ENCODE peak calls at places on chromosome 14, in four cellular contexts. H is NT2/D1; J is naive thymus-derived CD4-positive, alpha-beta T cell; C is hepatocyte. Y is an unnamed sample.

GRCh38 chr14:22544881-22545420 is 44.1 kb downstream of the DAD1 start:
- DNase-seq in H (no peak), J (no peak), C (no peak), Y (no peak)

GRCh38 chr14:21913759-21914158 is 240.1 kb upstream of the OR4E1 start:
- DNase-seq in H (peak; percentile 76), J (peak; percentile 79), C (peak; percentile 89), Y (peak; percentile 59)

GRCh38 chr14:69316449-69317391 is 56.8 kb downstream of the GALNT16 start:
- DNase-seq in H (no peak), J (no peak), C (peak; percentile 38), Y (no peak)

GRCh38 chr14:100581228-100582145 is 5.7 kb downstream of the BEGAIN start:
- DNase-seq in H (no peak), J (no peak), C (no peak), Y (peak; percentile 8)

GRCh38 chr14:104688755-104689619 is at the start of gene INF2:
- DNase-seq in H (no peak), J (peak; percentile 36), C (peak; percentile 88), Y (peak; percentile 53)

GRCh38 chr14:38107216-38107631 is 100.5 kb upstream of the SSTR1 start:
- DNase-seq in H (no peak), J (no peak), C (no peak), Y (no peak)

GRCh38 chr14:50741571-50741970 is 73.5 kb upstream of the SAV1 start:
- DNase-seq in H (no peak), J (no peak), C (no peak), Y (no peak)

GRCh38 chr14:93619176-93619793 is 169.0 kb downstream of the PRIMA1 start:
- DNase-seq in H (no peak), J (no peak), C (peak; percentile 65), Y (no peak)

GRCh38 chr14:36275741-36276140 is 44.7 kb downstream of the MBIP start:
- DNase-seq in H (no peak), J (no peak), C (no peak), Y (no peak)

GRCh38 chr14:60565211-60565610 is 56.3 kb downstream of the SIX6 start:
- DNase-seq in H (no peak), J (no peak), C (no peak), Y (no peak)

GRCh38 chr14:75572104-75572503 is 6.3 kb upstream of the FLVCR2 start:
- DNase-seq in H (no peak), J (no peak), C (no peak), Y (no peak)

GRCh38 chr14:89214221-89214965 is 202.6 kb downstream of the FOXN3 start:
- DNase-seq in H (no peak), J (no peak), C (peak; percentile 40), Y (no peak)

GRCh38 chr14:36976571-36977023 is 195.8 kb downstream of the SLC25A21 start:
- DNase-seq in H (no peak), J (no peak), C (no peak), Y (no peak)

GRCh38 chr14:99879401-99880295 is 86.4 kb downstream of the EML1 start:
- DNase-seq in H (no peak), J (no peak), C (peak; percentile 59), Y (no peak)

GRCh38 chr14:73589128-73589527 is 2.5 kb upstream of the ACOT4 start:
- DNase-seq in H (no peak), J (no peak), C (no peak), Y (no peak)

GRCh38 chr14:45290547-45290946 is 37.5 kb upstream of the MIS18BP1 start:
- DNase-seq in H (no peak), J (no peak), C (no peak), Y (no peak)

GRCh38 chr14:101992708-101993107 is 28.3 kb downstream of the DYNC1H1 start:
- DNase-seq in H (no peak), J (no peak), C (no peak), Y (no peak)

GRCh38 chr14:105041841-105042765 is 21.2 kb upstream of the CDCA4 start:
- DNase-seq in H (no peak), J (no peak), C (no peak), Y (no peak)

GRCh38 chr14:105324080-105324778 is 9.7 kb downstream of the PACS2 start:
- DNase-seq in H (no peak), J (no peak), C (no peak), Y (no peak)

GRCh38 chr14:74655597-74656389 is 43.8 kb upstream of the LTBP2 start:
- DNase-seq in H (no peak), J (no peak), C (no peak), Y (no peak)

GRCh38 chr14:35696119-35696518 is 113.0 kb downstream of the RALGAPA1 start:
- DNase-seq in H (no peak), J (no peak), C (no peak), Y (no peak)

GRCh38 chr14:102029956-102030355 is 56.9 kb downstream of the HSP90AA1 start:
- DNase-seq in H (no peak), J (no peak), C (no peak), Y (no peak)

GRCh38 chr14:80942158-80942738 is 710 bp upstream of the CEP128 start:
- DNase-seq in H (no peak), J (no peak), C (no peak), Y (no peak)

GRCh38 chr14:64640839-64641238 is 63.4 kb upstream of the PLEKHG3 start:
- DNase-seq in H (no peak), J (no peak), C (no peak), Y (no peak)

GRCh38 chr14:49995162-49995561 is 102.3 kb downstream of the ARF6 start:
- DNase-seq in H (no peak), J (no peak), C (no peak), Y (no peak)

GRCh38 chr14:105843444-105844046 is 317.2 kb downstream of the TMEM121 start:
- DNase-seq in H (no peak), J (no peak), C (no peak), Y (peak; percentile 6)

GRCh38 chr14:20419404-20419803 is 6.1 kb upstream of the TEP1 start:
- DNase-seq in H (no peak), J (no peak), C (no peak), Y (no peak)

GRCh38 chr14:72605096-72605920 is 288.6 kb downstream of the DPF3 start:
- DNase-seq in H (no peak), J (no peak), C (no peak), Y (no peak)

GRCh38 chr14:28382460-28383220 is 383.9 kb upstream of the FOXG1 start:
- DNase-seq in H (no peak), J (no peak), C (peak; percentile 27), Y (no peak)

GRCh38 chr14:96058606-96059200 is 19.5 kb downstream of the C14orf132 start:
- DNase-seq in H (no peak), J (no peak), C (no peak), Y (no peak)

GRCh38 chr14:78164226-78164853 is 5.8 kb upstream of the NRXN3 start:
- DNase-seq in H (peak; percentile 38), J (no peak), C (peak; percentile 58), Y (no peak)

GRCh38 chr14:89089330-89089729 is 264.9 kb downstream of the TTC8 start:
- DNase-seq in H (no peak), J (no peak), C (no peak), Y (no peak)

GRCh38 chr14:68896132-68896531 is 83.0 kb downstream of the ACTN1 start:
- DNase-seq in H (no peak), J (no peak), C (no peak), Y (no peak)

GRCh38 chr14:62436256-62436655 is 609.0 kb downstream of the KCNH5 start:
- DNase-seq in H (no peak), J (no peak), C (peak; percentile 10), Y (no peak)
- H3K9me3 ChIP-seq in H (peaks cover 36% of the 10 kb centered on the region), J (no peaks in the 10 kb centered on the region), C (no peaks in the 10 kb centered on the region), Y (no peaks in the 10 kb centered on the region)

GRCh38 chr14:98858561-98858960 is 413.4 kb downstream of the BCL11B start:
- DNase-seq in H (no peak), J (no peak), C (no peak), Y (no peak)

GRCh38 chr14:98855926-98856325 is 416.1 kb downstream of the BCL11B start:
- DNase-seq in H (no peak), J (no peak), C (no peak), Y (no peak)

GRCh38 chr14:98858158-98858557 is 413.8 kb downstream of the BCL11B start:
- DNase-seq in H (no peak), J (no peak), C (no peak), Y (no peak)

GRCh38 chr14:98864211-98864610 is 407.8 kb downstream of the BCL11B start:
- DNase-seq in H (no peak), J (no peak), C (no peak), Y (no peak)

GRCh38 chr14:98859301-98859700 is 412.7 kb downstream of the BCL11B start:
- DNase-seq in H (no peak), J (no peak), C (no peak), Y (no peak)
- H3K9me3 ChIP-seq in H (no peaks in the 10 kb centered on the region), J (no peaks in the 10 kb centered on the region), C (no peaks in the 10 kb centered on the region), Y (no peaks in the 10 kb centered on the region)

GRCh38 chr14:57060276-57060956 is 208.3 kb downstream of the EXOC5 start:
- DNase-seq in H (no peak), J (no peak), C (peak; percentile 34), Y (no peak)

GRCh38 chr14:57061009-57061711 is 207.5 kb downstream of the EXOC5 start:
- DNase-seq in H (no peak), J (no peak), C (no peak), Y (no peak)

GRCh38 chr14:57057803-57058202 is 210.9 kb downstream of the EXOC5 start:
- DNase-seq in H (no peak), J (no peak), C (peak; percentile 10), Y (no peak)

GRCh38 chr14:57052705-57053302 is 215.9 kb downstream of the EXOC5 start:
- DNase-seq in H (no peak), J (no peak), C (no peak), Y (no peak)

GRCh38 chr14:57058319-57058718 is 210.4 kb downstream of the EXOC5 start:
- DNase-seq in H (no peak), J (no peak), C (no peak), Y (no peak)
- H3K9me3 ChIP-seq in H (no peaks in the 10 kb centered on the region), J (no peaks in the 10 kb centered on the region), C (no peaks in the 10 kb centered on the region), Y (no peaks in the 10 kb centered on the region)

GRCh38 chr14:33408291-33408690 is 469.6 kb downstream of the NPAS3 start:
- DNase-seq in H (no peak), J (no peak), C (no peak), Y (no peak)

GRCh38 chr14:33402604-33403003 is 463.9 kb downstream of the NPAS3 start:
- DNase-seq in H (no peak), J (no peak), C (no peak), Y (no peak)

GRCh38 chr14:33406766-33407165 is 468.1 kb downstream of the NPAS3 start:
- DNase-seq in H (no peak), J (no peak), C (no peak), Y (no peak)

GRCh38 chr14:33404054-33404453 is 465.4 kb downstream of the NPAS3 start:
- DNase-seq in H (no peak), J (no peak), C (peak; percentile 10), Y (no peak)

GRCh38 chr14:33404964-33405574 is 466.4 kb downstream of the NPAS3 start:
- DNase-seq in H (no peak), J (no peak), C (no peak), Y (no peak)
- H3K9me3 ChIP-seq in H (peaks cover 58% of the 10 kb centered on the region), J (no peaks in the 10 kb centered on the region), C (no peaks in the 10 kb centered on the region), Y (no peaks in the 10 kb centered on the region)